ENCODE peak calls at places on chromosomes 3 and 15, in six cellular contexts. One of them, this sample, is unnamed.

GRCh38 chr3:15556512-15556911 is 35.0 kb upstream of the COLQ start:
- DNase-seq in activated CD8-positive, alpha-beta memory T cell treated with anti-CD3 and anti-CD28 coated beads for 48 hours: no peak
- DNase-seq in kidney tubule cell: no peak
- DNase-seq in fibroblast of the conjunctiva: no peak
- DNase-seq in bronchial epithelial cell: no peak
- DNase-seq in sigmoid colon: no peak
- DNase-seq in this sample: no peak

GRCh38 chr15:36951747-36952247 is 148.6 kb downstream of the MEIS2 start:
- DNase-seq in fibroblast of the conjunctiva: no peak
- DNase-seq in activated CD8-positive, alpha-beta memory T cell treated with anti-CD3 and anti-CD28 coated beads for 48 hours: no peak
- DNase-seq in kidney tubule cell: peak; percentile 90
- DNase-seq in bronchial epithelial cell: peak; percentile 18
- DNase-seq in sigmoid colon: no peak
- DNase-seq in this sample: no peak

GRCh38 chr3:113933746-113934145 is 14.1 kb upstream of the ZDHHC23 start:
- DNase-seq in sigmoid colon: no peak
- DNase-seq in kidney tubule cell: no peak
- DNase-seq in activated CD8-positive, alpha-beta memory T cell treated with anti-CD3 and anti-CD28 coated beads for 48 hours: no peak
- DNase-seq in fibroblast of the conjunctiva: no peak
- DNase-seq in bronchial epithelial cell: no peak
- DNase-seq in this sample: no peak

GRCh38 chr3:193955719-193956118 is 180.2 kb upstream of the HES1 start:
- DNase-seq in kidney tubule cell: no peak
- DNase-seq in activated CD8-positive, alpha-beta memory T cell treated with anti-CD3 and anti-CD28 coated beads for 48 hours: no peak
- DNase-seq in fibroblast of the conjunctiva: no peak
- DNase-seq in bronchial epithelial cell: no peak
- DNase-seq in sigmoid colon: no peak
- DNase-seq in this sample: no peak

GRCh38 chr3:140720242-140720641 is 42.4 kb downstream of the TRIM42 start:
- DNase-seq in sigmoid colon: no peak
- DNase-seq in bronchial epithelial cell: no peak
- DNase-seq in fibroblast of the conjunctiva: peak; percentile 85
- DNase-seq in activated CD8-positive, alpha-beta memory T cell treated with anti-CD3 and anti-CD28 coated beads for 48 hours: no peak
- DNase-seq in kidney tubule cell: no peak
- DNase-seq in this sample: no peak

GRCh38 chr3:14811733-14812132 is 7.0 kb upstream of the FGD5 start:
- DNase-seq in fibroblast of the conjunctiva: no peak
- DNase-seq in sigmoid colon: no peak
- DNase-seq in kidney tubule cell: no peak
- DNase-seq in activated CD8-positive, alpha-beta memory T cell treated with anti-CD3 and anti-CD28 coated beads for 48 hours: no peak
- DNase-seq in bronchial epithelial cell: no peak
- DNase-seq in this sample: no peak

GRCh38 chr3:69767571-69767970 is 28.3 kb downstream of the MITF start:
- DNase-seq in fibroblast of the conjunctiva: no peak
- DNase-seq in sigmoid colon: peak; percentile 91
- DNase-seq in kidney tubule cell: peak; percentile 66
- DNase-seq in bronchial epithelial cell: no peak
- DNase-seq in activated CD8-positive, alpha-beta memory T cell treated with anti-CD3 and anti-CD28 coated beads for 48 hours: no peak
- DNase-seq in this sample: no peak

GRCh38 chr15:73969151-73969759 is 22.8 kb downstream of the STOML1 start:
- DNase-seq in activated CD8-positive, alpha-beta memory T cell treated with anti-CD3 and anti-CD28 coated beads for 48 hours: no peak
- DNase-seq in sigmoid colon: peak; percentile 41
- DNase-seq in fibroblast of the conjunctiva: no peak
- DNase-seq in bronchial epithelial cell: no peak
- DNase-seq in kidney tubule cell: no peak
- DNase-seq in this sample: peak; percentile 11

GRCh38 chr15:40010681-40011080 is 28.3 kb downstream of the SRP14 start:
- DNase-seq in bronchial epithelial cell: no peak
- DNase-seq in sigmoid colon: no peak
- DNase-seq in kidney tubule cell: no peak
- DNase-seq in fibroblast of the conjunctiva: peak; percentile 27
- DNase-seq in activated CD8-positive, alpha-beta memory T cell treated with anti-CD3 and anti-CD28 coated beads for 48 hours: no peak
- DNase-seq in this sample: no peak

GRCh38 chr3:172203522-172204258 is 164.3 kb downstream of the FNDC3B start:
- DNase-seq in kidney tubule cell: no peak
- DNase-seq in activated CD8-positive, alpha-beta memory T cell treated with anti-CD3 and anti-CD28 coated beads for 48 hours: no peak
- DNase-seq in bronchial epithelial cell: peak; percentile 41
- DNase-seq in fibroblast of the conjunctiva: no peak
- DNase-seq in sigmoid colon: no peak
- DNase-seq in this sample: no peak

GRCh38 chr3:43372809-43373587 is 86.7 kb downstream of the SNRK start:
- DNase-seq in kidney tubule cell: no peak
- DNase-seq in activated CD8-positive, alpha-beta memory T cell treated with anti-CD3 and anti-CD28 coated beads for 48 hours: no peak
- DNase-seq in bronchial epithelial cell: no peak
- DNase-seq in sigmoid colon: no peak
- DNase-seq in fibroblast of the conjunctiva: no peak
- DNase-seq in this sample: no peak

This sample was measured in mesenteric fat pad.